ENCODE peak calls at places on chromosomes 6 and 20, in nine cellular contexts. One of them, this sample, is unnamed. For H3K9me3 and H3K4me1, the result is how much of the 10 kb centered on the place peaks cover.

GRCh38 chr6:100472674-100473073 is 8.0 kb upstream of the SIM1 start:
- DNase-seq in small intestine: no peak
- DNase-seq in aorta: no peak
- DNase-seq in psoas muscle: no peak
- DNase-seq in BE2C: no peak
- DNase-seq in IMR-90: peak
- DNase-seq in Peyer's patch: no peak
- DNase-seq in effector memory CD4-positive, alpha-beta T cell: no peak
- DNase-seq in heart left ventricle: no peak
- DNase-seq in this sample: peak

GRCh38 chr20:64158346-64159285 is 5.6 kb upstream of the MYT1 start:
- DNase-seq in small intestine: no peak
- DNase-seq in aorta: no peak
- DNase-seq in psoas muscle: no peak
- DNase-seq in BE2C: no peak
- DNase-seq in IMR-90: no peak
- DNase-seq in Peyer's patch: no peak
- DNase-seq in effector memory CD4-positive, alpha-beta T cell: no peak
- DNase-seq in heart left ventricle: no peak
- DNase-seq in this sample: no peak

GRCh38 chr6:166604911-166605310 is 18.4 kb upstream of the RAMACL start:
- DNase-seq in small intestine: no peak
- DNase-seq in aorta: no peak
- DNase-seq in psoas muscle: no peak
- DNase-seq in BE2C: no peak
- DNase-seq in IMR-90: no peak
- DNase-seq in Peyer's patch: no peak
- DNase-seq in effector memory CD4-positive, alpha-beta T cell: no peak
- DNase-seq in heart left ventricle: no peak
- DNase-seq in this sample: no peak

GRCh38 chr6:15301179-15302006 is 55.5 kb downstream of the JARID2 start:
- DNase-seq in small intestine: no peak
- DNase-seq in aorta: no peak
- DNase-seq in psoas muscle: no peak
- DNase-seq in BE2C: no peak
- DNase-seq in IMR-90: no peak
- DNase-seq in Peyer's patch: no peak
- DNase-seq in effector memory CD4-positive, alpha-beta T cell: no peak
- DNase-seq in heart left ventricle: no peak
- DNase-seq in this sample: no peak

GRCh38 chr6:139474145-139475108 is 100.0 kb upstream of the CITED2 start:
- DNase-seq in small intestine: peak
- DNase-seq in aorta: no peak
- DNase-seq in psoas muscle: no peak
- DNase-seq in BE2C: peak
- DNase-seq in IMR-90: peak
- DNase-seq in Peyer's patch: no peak
- DNase-seq in effector memory CD4-positive, alpha-beta T cell: no peak
- DNase-seq in heart left ventricle: no peak
- DNase-seq in this sample: no peak

GRCh38 chr6:45300776-45301175 is 27.4 kb upstream of the RUNX2 start:
- DNase-seq in small intestine: no peak
- DNase-seq in aorta: no peak
- DNase-seq in psoas muscle: no peak
- DNase-seq in BE2C: no peak
- DNase-seq in IMR-90: no peak
- DNase-seq in Peyer's patch: no peak
- DNase-seq in effector memory CD4-positive, alpha-beta T cell: no peak
- DNase-seq in heart left ventricle: no peak
- DNase-seq in this sample: no peak

GRCh38 chr6:54308240-54308639 is at the start of gene TINAG:
- DNase-seq in small intestine: peak
- DNase-seq in aorta: no peak
- DNase-seq in psoas muscle: no peak
- DNase-seq in BE2C: no peak
- DNase-seq in IMR-90: no peak
- DNase-seq in Peyer's patch: no peak
- DNase-seq in effector memory CD4-positive, alpha-beta T cell: no peak
- DNase-seq in heart left ventricle: no peak
- DNase-seq in this sample: no peak

GRCh38 chr6:73854998-73855718 is 159.2 kb downstream of the CD109 start:
- DNase-seq in small intestine: peak
- DNase-seq in aorta: no peak
- DNase-seq in psoas muscle: no peak
- DNase-seq in BE2C: peak
- DNase-seq in IMR-90: peak
- DNase-seq in Peyer's patch: no peak
- DNase-seq in effector memory CD4-positive, alpha-beta T cell: no peak
- DNase-seq in heart left ventricle: no peak
- DNase-seq in this sample: no peak

GRCh38 chr6:1610497-1611321 is 994 bp downstream of the FOXC1 start:
- DNase-seq in small intestine: no peak
- DNase-seq in aorta: no peak
- DNase-seq in psoas muscle: no peak
- DNase-seq in BE2C: peak
- DNase-seq in IMR-90: peak
- DNase-seq in Peyer's patch: no peak
- DNase-seq in effector memory CD4-positive, alpha-beta T cell: no peak
- DNase-seq in heart left ventricle: peak
- DNase-seq in this sample: no peak

DNA sequence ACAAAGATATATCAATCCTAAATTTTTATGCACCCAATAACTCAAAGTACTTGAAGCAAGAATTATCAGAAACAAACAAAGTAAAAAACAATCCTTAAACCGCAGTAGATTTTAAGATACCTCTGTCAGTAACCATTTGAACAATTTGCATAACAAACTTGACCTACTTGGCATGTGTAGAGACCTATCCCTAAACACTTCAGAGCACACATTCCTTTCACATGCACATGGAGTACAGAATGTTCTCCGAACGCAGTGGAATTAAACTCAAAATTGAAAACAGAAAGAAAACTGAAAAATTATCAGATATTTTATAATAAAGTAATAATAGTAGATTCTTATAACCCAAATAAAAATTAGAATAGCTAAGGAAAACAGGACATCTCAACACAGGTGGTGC is 162.6 kb upstream of the THBS2 start:
- DNase-seq in small intestine: no peak
- DNase-seq in aorta: no peak
- DNase-seq in psoas muscle: no peak
- DNase-seq in BE2C: no peak
- DNase-seq in IMR-90: no peak
- DNase-seq in Peyer's patch: no peak
- DNase-seq in effector memory CD4-positive, alpha-beta T cell: no peak
- DNase-seq in heart left ventricle: no peak
- DNase-seq in this sample: no peak
- H3K9me3 ChIP-seq in small intestine: under half
- H3K9me3 ChIP-seq in aorta: under half
- H3K9me3 ChIP-seq in psoas muscle: under half
- H3K9me3 ChIP-seq in BE2C: under half
- H3K9me3 ChIP-seq in IMR-90: under half
- H3K9me3 ChIP-seq in Peyer's patch: under half
- H3K9me3 ChIP-seq in effector memory CD4-positive, alpha-beta T cell: under half
- H3K9me3 ChIP-seq in heart left ventricle: under half
- H3K9me3 ChIP-seq in this sample: under half

GRCh38 chr6:155221086-155221485 is 42.7 kb upstream of the CLDN20 start:
- DNase-seq in small intestine: no peak
- DNase-seq in aorta: no peak
- DNase-seq in psoas muscle: no peak
- DNase-seq in BE2C: no peak
- DNase-seq in IMR-90: no peak
- DNase-seq in Peyer's patch: no peak
- DNase-seq in effector memory CD4-positive, alpha-beta T cell: no peak
- DNase-seq in heart left ventricle: no peak
- DNase-seq in this sample: no peak
- H3K4me1 ChIP-seq in small intestine: under half
- H3K4me1 ChIP-seq in aorta: under half
- H3K4me1 ChIP-seq in psoas muscle: under half
- H3K4me1 ChIP-seq in BE2C: under half
- H3K4me1 ChIP-seq in IMR-90: under half
- H3K4me1 ChIP-seq in Peyer's patch: under half
- H3K4me1 ChIP-seq in effector memory CD4-positive, alpha-beta T cell: under half
- H3K4me1 ChIP-seq in heart left ventricle: under half
- H3K4me1 ChIP-seq in this sample: under half

GRCh38 chr6:4840169-4840568 is 64.0 kb downstream of the CDYL start:
- DNase-seq in small intestine: no peak
- DNase-seq in aorta: no peak
- DNase-seq in psoas muscle: no peak
- DNase-seq in BE2C: no peak
- DNase-seq in IMR-90: no peak
- DNase-seq in Peyer's patch: no peak
- DNase-seq in effector memory CD4-positive, alpha-beta T cell: no peak
- DNase-seq in heart left ventricle: no peak
- DNase-seq in this sample: no peak

GRCh38 chr6:4848382-4849068 is 72.3 kb downstream of the CDYL start:
- DNase-seq in small intestine: peak
- DNase-seq in aorta: no peak
- DNase-seq in psoas muscle: no peak
- DNase-seq in BE2C: no peak
- DNase-seq in IMR-90: no peak
- DNase-seq in Peyer's patch: peak
- DNase-seq in effector memory CD4-positive, alpha-beta T cell: no peak
- DNase-seq in heart left ventricle: peak
- DNase-seq in this sample: no peak

GRCh38 chr6:4849214-4849613 is 73.0 kb downstream of the CDYL start:
- DNase-seq in small intestine: no peak
- DNase-seq in aorta: no peak
- DNase-seq in psoas muscle: no peak
- DNase-seq in BE2C: no peak
- DNase-seq in IMR-90: peak
- DNase-seq in Peyer's patch: no peak
- DNase-seq in effector memory CD4-positive, alpha-beta T cell: no peak
- DNase-seq in heart left ventricle: no peak
- DNase-seq in this sample: no peak

GRCh38 chr6:4846387-4846786 is 70.2 kb downstream of the CDYL start:
- DNase-seq in small intestine: peak
- DNase-seq in aorta: no peak
- DNase-seq in psoas muscle: no peak
- DNase-seq in BE2C: no peak
- DNase-seq in IMR-90: no peak
- DNase-seq in Peyer's patch: no peak
- DNase-seq in effector memory CD4-positive, alpha-beta T cell: no peak
- DNase-seq in heart left ventricle: no peak
- DNase-seq in this sample: no peak

GRCh38 chr6:4844108-4844507 is 67.9 kb downstream of the CDYL start:
- DNase-seq in small intestine: no peak
- DNase-seq in aorta: no peak
- DNase-seq in psoas muscle: no peak
- DNase-seq in BE2C: peak
- DNase-seq in IMR-90: no peak
- DNase-seq in Peyer's patch: no peak
- DNase-seq in effector memory CD4-positive, alpha-beta T cell: no peak
- DNase-seq in heart left ventricle: no peak
- DNase-seq in this sample: no peak
- H3K9me3 ChIP-seq in small intestine: under half
- H3K9me3 ChIP-seq in aorta: under half
- H3K9me3 ChIP-seq in psoas muscle: under half
- H3K9me3 ChIP-seq in BE2C: under half
- H3K9me3 ChIP-seq in IMR-90: under half
- H3K9me3 ChIP-seq in Peyer's patch: under half
- H3K9me3 ChIP-seq in effector memory CD4-positive, alpha-beta T cell: under half
- H3K9me3 ChIP-seq in heart left ventricle: under half
- H3K9me3 ChIP-seq in this sample: under half

GRCh38 chr6:35046098-35046497 is 95.0 kb downstream of the TCP11 start:
- DNase-seq in small intestine: no peak
- DNase-seq in aorta: no peak
- DNase-seq in psoas muscle: no peak
- DNase-seq in BE2C: no peak
- DNase-seq in IMR-90: no peak
- DNase-seq in Peyer's patch: peak
- DNase-seq in effector memory CD4-positive, alpha-beta T cell: no peak
- DNase-seq in heart left ventricle: no peak
- DNase-seq in this sample: no peak
- H3K4me1 ChIP-seq in small intestine: under half
- H3K4me1 ChIP-seq in aorta: under half
- H3K4me1 ChIP-seq in psoas muscle: half or more
- H3K4me1 ChIP-seq in BE2C: under half
- H3K4me1 ChIP-seq in IMR-90: under half
- H3K4me1 ChIP-seq in Peyer's patch: half or more
- H3K4me1 ChIP-seq in effector memory CD4-positive, alpha-beta T cell: under half
- H3K4me1 ChIP-seq in heart left ventricle: half or more
- H3K4me1 ChIP-seq in this sample: half or more

GRCh38 chr6:150841189-150841588 is 24.3 kb upstream of the MTHFD1L start:
- DNase-seq in small intestine: no peak
- DNase-seq in aorta: no peak
- DNase-seq in psoas muscle: no peak
- DNase-seq in BE2C: no peak
- DNase-seq in IMR-90: no peak
- DNase-seq in Peyer's patch: no peak
- DNase-seq in effector memory CD4-positive, alpha-beta T cell: no peak
- DNase-seq in heart left ventricle: no peak
- DNase-seq in this sample: no peak
- H3K9me3 ChIP-seq in small intestine: under half
- H3K9me3 ChIP-seq in aorta: under half
- H3K9me3 ChIP-seq in psoas muscle: under half
- H3K9me3 ChIP-seq in BE2C: under half
- H3K9me3 ChIP-seq in IMR-90: under half
- H3K9me3 ChIP-seq in Peyer's patch: under half
- H3K9me3 ChIP-seq in effector memory CD4-positive, alpha-beta T cell: under half
- H3K9me3 ChIP-seq in heart left ventricle: under half
- H3K9me3 ChIP-seq in this sample: under half

GRCh38 chr20:20023395-20023794 is 6.2 kb downstream of the NAA20 start:
- DNase-seq in small intestine: no peak
- DNase-seq in aorta: no peak
- DNase-seq in psoas muscle: no peak
- DNase-seq in BE2C: no peak
- DNase-seq in IMR-90: no peak
- DNase-seq in Peyer's patch: no peak
- DNase-seq in effector memory CD4-positive, alpha-beta T cell: no peak
- DNase-seq in heart left ventricle: no peak
- DNase-seq in this sample: no peak
- H3K4me1 ChIP-seq in small intestine: under half
- H3K4me1 ChIP-seq in aorta: under half
- H3K4me1 ChIP-seq in psoas muscle: half or more
- H3K4me1 ChIP-seq in BE2C: under half
- H3K4me1 ChIP-seq in IMR-90: under half
- H3K4me1 ChIP-seq in Peyer's patch: under half
- H3K4me1 ChIP-seq in effector memory CD4-positive, alpha-beta T cell: under half
- H3K4me1 ChIP-seq in heart left ventricle: under half
- H3K4me1 ChIP-seq in this sample: under half

GRCh38 chr6:30283761-30284160 is 43.0 kb upstream of the TRIM39 start:
- DNase-seq in small intestine: no peak
- DNase-seq in aorta: no peak
- DNase-seq in psoas muscle: no peak
- DNase-seq in BE2C: no peak
- DNase-seq in IMR-90: no peak
- DNase-seq in Peyer's patch: no peak
- DNase-seq in effector memory CD4-positive, alpha-beta T cell: no peak
- DNase-seq in heart left ventricle: no peak
- DNase-seq in this sample: no peak
- H3K9me3 ChIP-seq in small intestine: under half
- H3K9me3 ChIP-seq in aorta: under half
- H3K9me3 ChIP-seq in psoas muscle: half or more
- H3K9me3 ChIP-seq in BE2C: under half
- H3K9me3 ChIP-seq in IMR-90: under half
- H3K9me3 ChIP-seq in Peyer's patch: under half
- H3K9me3 ChIP-seq in effector memory CD4-positive, alpha-beta T cell: half or more
- H3K9me3 ChIP-seq in heart left ventricle: under half
- H3K9me3 ChIP-seq in this sample: under half

This sample was measured in SJSA1.